ENCODE peak calls at places on chromosomes 16 and 17, in five cellular contexts. One of them, this sample, is unnamed. For H3K4me1, the result is how much of the 10 kb centered on the place peaks cover.

GRCh38 chr16:48393843-48394703 is 8.9 kb upstream of the SIAH1 start:
- DNase-seq in HepG2: no peak
- DNase-seq in K562: no peak
- DNase-seq in GM12878: no peak
- DNase-seq in H1: no peak
- DNase-seq in this sample: no peak

GRCh38 chr16:11833951-11834695 is 17.2 kb downstream of the RSL1D1 start:
- DNase-seq in HepG2: peak
- DNase-seq in K562: no peak
- DNase-seq in GM12878: no peak
- DNase-seq in H1: no peak
- DNase-seq in this sample: no peak

GRCh38 chr17:21095735-21096134 is 31.0 kb upstream of the DHRS7B start:
- DNase-seq in HepG2: no peak
- DNase-seq in K562: no peak
- DNase-seq in GM12878: no peak
- DNase-seq in H1: no peak
- DNase-seq in this sample: peak

GRCh38 chr17:76623271-76624146 is 20.0 kb downstream of the ST6GALNAC1 start:
- DNase-seq in HepG2: peak
- DNase-seq in K562: peak
- DNase-seq in GM12878: no peak
- DNase-seq in H1: peak
- DNase-seq in this sample: peak

GRCh38 chr16:81634380-81635121 is 144.5 kb upstream of the PLCG2 start:
- DNase-seq in HepG2: no peak
- DNase-seq in K562: peak
- DNase-seq in GM12878: no peak
- DNase-seq in H1: no peak
- DNase-seq in this sample: peak

GRCh38 chr17:78140169-78141051 is 5.8 kb upstream of the C17orf99 start:
- DNase-seq in HepG2: peak
- DNase-seq in K562: peak
- DNase-seq in GM12878: peak
- DNase-seq in H1: peak
- DNase-seq in this sample: peak

GRCh38 chr16:84150926-84151325 is 5.8 kb downstream of the DNAAF1 start:
- DNase-seq in HepG2: no peak
- DNase-seq in K562: no peak
- DNase-seq in GM12878: no peak
- DNase-seq in H1: no peak
- DNase-seq in this sample: no peak

GRCh38 chr17:39123627-39124026 is 27.8 kb downstream of the PLXDC1 start:
- DNase-seq in HepG2: no peak
- DNase-seq in K562: no peak
- DNase-seq in GM12878: no peak
- DNase-seq in H1: no peak
- DNase-seq in this sample: no peak

GRCh38 chr17:78774456-78774855 is 7.6 kb downstream of the CYTH1 start:
- DNase-seq in HepG2: no peak
- DNase-seq in K562: no peak
- DNase-seq in GM12878: no peak
- DNase-seq in H1: no peak
- DNase-seq in this sample: no peak

GRCh38 chr17:393806-394717 is 41.5 kb upstream of the RPH3AL start:
- DNase-seq in HepG2: no peak
- DNase-seq in K562: no peak
- DNase-seq in GM12878: no peak
- DNase-seq in H1: no peak
- DNase-seq in this sample: no peak

GRCh38 chr16:70725912-70726828 is 40.3 kb upstream of the MTSS2 start:
- DNase-seq in HepG2: no peak
- DNase-seq in K562: peak
- DNase-seq in GM12878: no peak
- DNase-seq in H1: no peak
- DNase-seq in this sample: no peak

GRCh38 chr17:4500188-4500565 is 1.5 kb downstream of the SPNS2 start:
- DNase-seq in HepG2: no peak
- DNase-seq in K562: no peak
- DNase-seq in GM12878: no peak
- DNase-seq in H1: no peak
- DNase-seq in this sample: no peak

DNA sequence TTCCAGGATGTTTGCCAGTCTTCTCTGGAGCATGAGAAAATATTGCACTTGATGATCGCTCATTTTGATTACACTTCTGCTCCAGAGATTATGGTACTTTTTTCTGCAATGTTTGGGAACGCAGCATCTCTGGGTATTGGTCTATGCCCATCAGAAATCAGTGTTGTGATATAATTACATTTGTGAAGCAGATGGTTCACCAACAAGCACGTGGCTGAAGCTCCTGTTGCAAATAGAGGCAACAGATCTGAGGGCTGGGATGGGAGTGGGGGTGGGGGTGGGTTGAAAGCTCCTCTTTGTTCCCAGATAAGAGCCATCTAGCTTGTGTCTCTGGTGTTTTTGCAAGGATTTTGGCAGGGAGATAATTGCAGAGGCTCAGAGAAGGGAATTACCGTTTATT is 252.3 kb downstream of the SHISA9 start:
- DNase-seq in HepG2: no peak
- DNase-seq in K562: no peak
- DNase-seq in GM12878: no peak
- DNase-seq in H1: no peak
- DNase-seq in this sample: no peak
- H3K4me1 ChIP-seq in HepG2: under half
- H3K4me1 ChIP-seq in K562: under half
- H3K4me1 ChIP-seq in GM12878: under half
- H3K4me1 ChIP-seq in H1: under half
- H3K4me1 ChIP-seq in this sample: half or more

GRCh38 chr16:86293897-86294296 is 216.4 kb upstream of the FOXF1 start:
- DNase-seq in HepG2: no peak
- DNase-seq in K562: no peak
- DNase-seq in GM12878: no peak
- DNase-seq in H1: no peak
- DNase-seq in this sample: no peak
- TF ChIP-seq CREB1 in HepG2: no peak
- TF ChIP-seq CREB1 in K562: no peak
- TF ChIP-seq CREB1 in GM12878: no peak
- TF ChIP-seq CREB1 in H1: no peak
- TF ChIP-seq CREB1 in this sample: no peak

DNA sequence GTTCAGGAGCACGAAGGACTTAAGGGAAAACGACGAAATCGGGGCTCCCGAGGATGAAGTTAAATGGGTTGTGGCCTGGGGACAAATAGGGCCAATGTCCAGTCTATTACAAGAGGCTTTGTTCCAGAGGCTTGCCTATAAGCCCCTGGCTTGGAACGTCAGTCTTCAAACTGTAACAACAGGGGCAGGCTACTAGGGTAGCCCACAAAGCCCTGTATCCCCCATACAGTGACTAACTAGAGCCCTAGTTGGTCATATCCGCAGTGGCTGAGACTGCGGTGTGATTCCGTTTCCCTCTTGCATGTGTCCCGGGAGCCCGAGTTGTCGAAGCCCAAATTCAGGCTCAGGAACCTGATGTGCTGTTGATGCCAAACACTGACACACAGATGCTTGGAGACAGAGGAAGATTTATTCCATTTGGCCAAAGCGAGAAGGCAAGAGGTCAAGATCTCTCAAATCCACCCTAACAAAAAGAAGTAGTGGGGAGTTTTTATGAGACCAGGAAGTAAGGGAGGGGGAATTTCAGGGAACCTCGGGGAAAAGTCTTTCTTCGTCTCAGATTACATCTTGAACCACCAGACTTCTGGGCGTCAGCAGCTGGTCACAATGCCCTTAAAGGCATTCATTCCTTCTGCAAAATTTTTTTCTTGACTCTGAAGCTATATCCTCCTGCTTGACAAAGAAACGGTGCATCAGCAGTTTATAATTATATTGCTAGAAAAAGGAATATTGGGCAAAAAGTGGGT is 760 bp downstream of the SLFN5 start:
- DNase-seq in HepG2: no peak
- DNase-seq in K562: no peak
- DNase-seq in GM12878: no peak
- DNase-seq in H1: peak
- DNase-seq in this sample: peak
- H3K4me1 ChIP-seq in HepG2: under half
- H3K4me1 ChIP-seq in K562: under half
- H3K4me1 ChIP-seq in GM12878: under half
- H3K4me1 ChIP-seq in H1: under half
- H3K4me1 ChIP-seq in this sample: under half

DNA sequence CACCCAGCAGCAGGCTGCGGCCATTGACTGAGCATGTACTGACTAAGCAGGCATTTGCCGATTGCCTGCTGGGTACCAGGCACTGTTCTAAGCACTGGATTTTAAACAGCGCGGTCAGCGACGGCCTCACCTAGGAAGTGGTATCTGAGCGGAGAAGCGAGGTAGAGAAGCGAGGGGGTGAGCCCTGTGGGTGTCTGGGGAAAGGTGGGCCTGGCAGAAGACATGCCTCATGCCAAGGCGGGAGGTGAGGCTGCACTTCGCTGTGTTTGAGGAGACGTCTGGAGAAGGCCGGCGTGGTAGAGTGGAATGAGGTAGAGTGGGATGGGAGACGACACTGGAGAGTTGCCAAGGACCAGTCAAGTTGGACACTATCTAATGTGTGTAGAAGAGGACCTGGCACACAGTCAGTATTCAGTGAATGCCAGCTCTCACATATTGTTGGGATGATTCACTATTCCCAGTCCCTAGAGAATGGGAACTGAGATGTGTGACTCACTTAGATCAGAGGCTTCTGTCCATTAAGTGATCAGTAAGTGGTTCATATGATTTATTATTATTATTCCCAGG is 14.4 kb downstream of the SYCE1L start:
- DNase-seq in HepG2: peak
- DNase-seq in K562: no peak
- DNase-seq in GM12878: no peak
- DNase-seq in H1: no peak
- DNase-seq in this sample: no peak
- TF ChIP-seq CREB1 in HepG2: no peak
- TF ChIP-seq CREB1 in K562: no peak
- TF ChIP-seq CREB1 in GM12878: no peak
- TF ChIP-seq CREB1 in H1: no peak
- TF ChIP-seq CREB1 in this sample: no peak

DNA sequence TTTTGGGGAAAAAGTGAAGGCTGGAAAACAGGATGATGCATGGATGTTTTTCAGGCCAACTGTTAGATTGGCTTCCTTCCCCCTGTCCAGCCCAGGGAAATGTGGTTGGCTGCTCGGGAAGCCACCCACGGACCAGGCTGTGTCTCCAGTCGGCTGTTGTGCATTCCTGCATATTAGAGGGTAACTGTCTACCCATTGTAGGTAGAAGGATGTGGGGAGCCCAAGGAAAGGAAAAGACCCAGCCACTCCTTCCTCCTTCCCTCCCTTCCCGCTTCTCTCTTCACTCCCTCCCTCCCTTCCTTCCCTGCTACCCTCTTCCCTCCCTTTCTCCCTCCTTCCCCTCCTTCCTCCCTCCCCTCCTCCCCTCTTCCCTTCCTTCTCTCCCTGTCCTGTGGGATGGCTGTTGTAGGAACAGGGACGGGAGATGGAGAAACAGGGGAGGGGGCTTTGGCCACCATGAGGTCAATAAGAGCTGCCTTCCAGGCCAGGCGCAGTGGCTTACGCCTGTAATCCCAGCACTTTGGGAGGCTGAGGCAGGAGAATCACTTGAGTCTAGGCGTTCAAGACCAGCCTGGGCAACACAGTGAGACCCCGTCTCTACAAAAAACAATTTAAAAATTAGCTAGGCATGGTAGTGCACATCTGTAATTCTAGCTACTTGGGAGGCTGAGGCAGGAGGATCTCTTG is 16.9 kb downstream of the SYT17 start:
- DNase-seq in HepG2: no peak
- DNase-seq in K562: no peak
- DNase-seq in GM12878: no peak
- DNase-seq in H1: no peak
- DNase-seq in this sample: peak
- H3K4me1 ChIP-seq in HepG2: under half
- H3K4me1 ChIP-seq in K562: under half
- H3K4me1 ChIP-seq in GM12878: under half
- H3K4me1 ChIP-seq in H1: under half
- H3K4me1 ChIP-seq in this sample: under half

DNA sequence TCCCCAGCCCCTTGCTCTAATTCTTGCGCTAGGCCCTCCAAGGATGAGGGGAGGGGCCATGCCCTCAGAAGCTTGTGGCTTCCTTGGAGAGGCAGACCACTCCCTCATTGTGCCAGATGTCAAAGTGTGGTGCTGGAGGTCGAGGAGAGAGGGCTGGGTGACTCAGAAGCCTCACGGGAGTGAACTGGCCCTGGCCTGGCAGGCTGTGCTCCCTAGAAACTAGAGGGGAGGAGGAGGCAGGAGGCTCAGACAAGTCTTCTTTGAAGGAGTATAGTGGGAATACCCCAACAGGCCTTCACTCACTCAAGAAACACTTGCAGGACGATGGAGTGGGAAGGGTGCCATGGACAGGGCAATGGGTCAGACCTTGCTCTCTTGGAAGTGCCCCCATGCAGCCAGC is 18.5 kb downstream of the ANKRD40 start:
- DNase-seq in HepG2: no peak
- DNase-seq in K562: peak
- DNase-seq in GM12878: no peak
- DNase-seq in H1: no peak
- DNase-seq in this sample: no peak
- TF ChIP-seq CREB1 in HepG2: no peak
- TF ChIP-seq CREB1 in K562: no peak
- TF ChIP-seq CREB1 in GM12878: no peak
- TF ChIP-seq CREB1 in H1: no peak
- TF ChIP-seq CREB1 in this sample: no peak

DNA sequence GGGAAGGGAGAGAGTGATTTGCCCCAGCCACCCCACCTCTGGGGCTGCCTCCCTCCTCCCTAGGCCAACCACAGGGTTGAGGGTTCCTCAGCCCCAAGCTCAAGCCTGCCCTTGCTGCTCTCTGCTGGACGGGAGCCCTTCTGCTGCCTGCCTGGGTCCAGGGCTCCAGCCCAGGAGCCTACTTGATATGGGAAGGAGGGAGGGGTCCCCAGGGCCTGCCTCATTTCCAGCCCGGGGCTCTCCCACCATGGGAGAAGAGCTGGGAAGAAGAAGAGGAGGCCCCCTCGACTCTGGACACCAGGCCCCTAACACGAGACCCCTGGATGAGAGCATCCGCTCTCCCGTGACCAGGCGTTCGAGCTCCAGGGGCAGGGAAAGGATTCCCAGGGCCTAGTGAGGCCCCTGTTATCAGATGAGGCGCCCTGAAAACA is 726 bp downstream of the SLC16A5 start:
- DNase-seq in HepG2: no peak
- DNase-seq in K562: no peak
- DNase-seq in GM12878: no peak
- DNase-seq in H1: no peak
- DNase-seq in this sample: no peak
- H3K4me1 ChIP-seq in HepG2: half or more
- H3K4me1 ChIP-seq in K562: half or more
- H3K4me1 ChIP-seq in GM12878: under half
- H3K4me1 ChIP-seq in H1: under half
- H3K4me1 ChIP-seq in this sample: under half

GRCh38 chr17:35130392-35130791 is 9.0 kb downstream of the FNDC8 start:
- DNase-seq in HepG2: no peak
- DNase-seq in K562: no peak
- DNase-seq in GM12878: no peak
- DNase-seq in H1: no peak
- DNase-seq in this sample: no peak
- TF ChIP-seq CREB1 in HepG2: no peak
- TF ChIP-seq CREB1 in K562: no peak
- TF ChIP-seq CREB1 in GM12878: no peak
- TF ChIP-seq CREB1 in H1: no peak
- TF ChIP-seq CREB1 in this sample: no peak